ENCODE peak calls at places on chromosomes 3 and 15, in seven cellular contexts. One of them, this sample, is unnamed.

GRCh38 chr3:28840976-28841376 is 439.9 kb upstream of the RBMS3 start:
- DNase-seq in activated naive CD4-positive, alpha-beta T cell treated with anti-CD3 and anti-CD28 coated beads, Interleukin-2, amount 10 ng/mL, durations not matched to agents 7 days and 5 days: no peak
- DNase-seq in HEK293T: no peak
- DNase-seq in astrocyte of the spinal cord: no peak
- DNase-seq in activated CD8-positive, alpha-beta memory T cell treated with anti-CD3 and anti-CD28 coated beads for 1 hour: no peak
- DNase-seq in NCI-H748 treated with DMSO at 0.1 percent for 48 hours: no peak
- DNase-seq in brain microvascular endothelial cell: no peak
- DNase-seq in this sample: peak

GRCh38 chr3:18593231-18593630 is 168.1 kb upstream of the SATB1 start:
- DNase-seq in activated naive CD4-positive, alpha-beta T cell treated with anti-CD3 and anti-CD28 coated beads, Interleukin-2, amount 10 ng/mL, durations not matched to agents 7 days and 5 days: no peak
- DNase-seq in HEK293T: no peak
- DNase-seq in astrocyte of the spinal cord: no peak
- DNase-seq in activated CD8-positive, alpha-beta memory T cell treated with anti-CD3 and anti-CD28 coated beads for 1 hour: no peak
- DNase-seq in NCI-H748 treated with DMSO at 0.1 percent for 48 hours: no peak
- DNase-seq in brain microvascular endothelial cell: no peak
- DNase-seq in this sample: no peak

GRCh38 chr3:186225603-186226002 is 116.7 kb upstream of the ETV5 start:
- DNase-seq in activated naive CD4-positive, alpha-beta T cell treated with anti-CD3 and anti-CD28 coated beads, Interleukin-2, amount 10 ng/mL, durations not matched to agents 7 days and 5 days: no peak
- DNase-seq in HEK293T: no peak
- DNase-seq in astrocyte of the spinal cord: no peak
- DNase-seq in activated CD8-positive, alpha-beta memory T cell treated with anti-CD3 and anti-CD28 coated beads for 1 hour: no peak
- DNase-seq in NCI-H748 treated with DMSO at 0.1 percent for 48 hours: no peak
- DNase-seq in brain microvascular endothelial cell: no peak
- DNase-seq in this sample: no peak

GRCh38 chr3:130658666-130659065 is 88.0 kb downstream of the PIK3R4 start:
- DNase-seq in activated naive CD4-positive, alpha-beta T cell treated with anti-CD3 and anti-CD28 coated beads, Interleukin-2, amount 10 ng/mL, durations not matched to agents 7 days and 5 days: no peak
- DNase-seq in HEK293T: peak
- DNase-seq in astrocyte of the spinal cord: peak
- DNase-seq in activated CD8-positive, alpha-beta memory T cell treated with anti-CD3 and anti-CD28 coated beads for 1 hour: no peak
- DNase-seq in NCI-H748 treated with DMSO at 0.1 percent for 48 hours: no peak
- DNase-seq in brain microvascular endothelial cell: no peak
- DNase-seq in this sample: no peak

GRCh38 chr3:24254649-24255048 is 240.0 kb downstream of the THRB start:
- DNase-seq in activated naive CD4-positive, alpha-beta T cell treated with anti-CD3 and anti-CD28 coated beads, Interleukin-2, amount 10 ng/mL, durations not matched to agents 7 days and 5 days: no peak
- DNase-seq in HEK293T: no peak
- DNase-seq in astrocyte of the spinal cord: peak
- DNase-seq in activated CD8-positive, alpha-beta memory T cell treated with anti-CD3 and anti-CD28 coated beads for 1 hour: no peak
- DNase-seq in NCI-H748 treated with DMSO at 0.1 percent for 48 hours: no peak
- DNase-seq in brain microvascular endothelial cell: peak
- DNase-seq in this sample: no peak

GRCh38 chr3:52245322-52246263 is at the start of gene PPM1M:
- DNase-seq in activated naive CD4-positive, alpha-beta T cell treated with anti-CD3 and anti-CD28 coated beads, Interleukin-2, amount 10 ng/mL, durations not matched to agents 7 days and 5 days: peak
- DNase-seq in HEK293T: peak
- DNase-seq in astrocyte of the spinal cord: peak
- DNase-seq in activated CD8-positive, alpha-beta memory T cell treated with anti-CD3 and anti-CD28 coated beads for 1 hour: peak
- DNase-seq in NCI-H748 treated with DMSO at 0.1 percent for 48 hours: no peak
- DNase-seq in brain microvascular endothelial cell: no peak
- DNase-seq in this sample: peak

GRCh38 chr3:183808355-183808754 is 17.0 kb downstream of the MAP6D1 start:
- DNase-seq in activated naive CD4-positive, alpha-beta T cell treated with anti-CD3 and anti-CD28 coated beads, Interleukin-2, amount 10 ng/mL, durations not matched to agents 7 days and 5 days: no peak
- DNase-seq in HEK293T: no peak
- DNase-seq in astrocyte of the spinal cord: no peak
- DNase-seq in activated CD8-positive, alpha-beta memory T cell treated with anti-CD3 and anti-CD28 coated beads for 1 hour: no peak
- DNase-seq in NCI-H748 treated with DMSO at 0.1 percent for 48 hours: no peak
- DNase-seq in brain microvascular endothelial cell: no peak
- DNase-seq in this sample: no peak

GRCh38 chr3:58271901-58272501 is 34.0 kb upstream of the RPP14 start:
- DNase-seq in activated naive CD4-positive, alpha-beta T cell treated with anti-CD3 and anti-CD28 coated beads, Interleukin-2, amount 10 ng/mL, durations not matched to agents 7 days and 5 days: no peak
- DNase-seq in HEK293T: no peak
- DNase-seq in astrocyte of the spinal cord: peak
- DNase-seq in activated CD8-positive, alpha-beta memory T cell treated with anti-CD3 and anti-CD28 coated beads for 1 hour: no peak
- DNase-seq in NCI-H748 treated with DMSO at 0.1 percent for 48 hours: no peak
- DNase-seq in brain microvascular endothelial cell: peak
- DNase-seq in this sample: no peak

GRCh38 chr15:74770211-74770892 is 11.5 kb upstream of the CSK start:
- DNase-seq in activated naive CD4-positive, alpha-beta T cell treated with anti-CD3 and anti-CD28 coated beads, Interleukin-2, amount 10 ng/mL, durations not matched to agents 7 days and 5 days: no peak
- DNase-seq in HEK293T: no peak
- DNase-seq in astrocyte of the spinal cord: no peak
- DNase-seq in activated CD8-positive, alpha-beta memory T cell treated with anti-CD3 and anti-CD28 coated beads for 1 hour: no peak
- DNase-seq in NCI-H748 treated with DMSO at 0.1 percent for 48 hours: no peak
- DNase-seq in brain microvascular endothelial cell: no peak
- DNase-seq in this sample: no peak

GRCh38 chr15:96583671-96584070 is 253.2 kb downstream of the NR2F2 start:
- DNase-seq in activated naive CD4-positive, alpha-beta T cell treated with anti-CD3 and anti-CD28 coated beads, Interleukin-2, amount 10 ng/mL, durations not matched to agents 7 days and 5 days: no peak
- DNase-seq in HEK293T: no peak
- DNase-seq in astrocyte of the spinal cord: no peak
- DNase-seq in activated CD8-positive, alpha-beta memory T cell treated with anti-CD3 and anti-CD28 coated beads for 1 hour: no peak
- DNase-seq in NCI-H748 treated with DMSO at 0.1 percent for 48 hours: no peak
- DNase-seq in brain microvascular endothelial cell: no peak
- DNase-seq in this sample: no peak

GRCh38 chr3:196569003-196569516 is 600 bp downstream of the FBXO45 start:
- DNase-seq in activated naive CD4-positive, alpha-beta T cell treated with anti-CD3 and anti-CD28 coated beads, Interleukin-2, amount 10 ng/mL, durations not matched to agents 7 days and 5 days: peak
- DNase-seq in HEK293T: peak
- DNase-seq in astrocyte of the spinal cord: peak
- DNase-seq in activated CD8-positive, alpha-beta memory T cell treated with anti-CD3 and anti-CD28 coated beads for 1 hour: peak
- DNase-seq in NCI-H748 treated with DMSO at 0.1 percent for 48 hours: no peak
- DNase-seq in brain microvascular endothelial cell: peak
- DNase-seq in this sample: peak

GRCh38 chr15:99986297-99987118 is 253.3 kb upstream of the LYSMD4 start:
- DNase-seq in activated naive CD4-positive, alpha-beta T cell treated with anti-CD3 and anti-CD28 coated beads, Interleukin-2, amount 10 ng/mL, durations not matched to agents 7 days and 5 days: no peak
- DNase-seq in HEK293T: no peak
- DNase-seq in astrocyte of the spinal cord: no peak
- DNase-seq in activated CD8-positive, alpha-beta memory T cell treated with anti-CD3 and anti-CD28 coated beads for 1 hour: no peak
- DNase-seq in NCI-H748 treated with DMSO at 0.1 percent for 48 hours: no peak
- DNase-seq in brain microvascular endothelial cell: no peak
- DNase-seq in this sample: no peak

GRCh38 chr15:38883987-38884386 is 319.4 kb upstream of the RASGRP1 start:
- DNase-seq in activated naive CD4-positive, alpha-beta T cell treated with anti-CD3 and anti-CD28 coated beads, Interleukin-2, amount 10 ng/mL, durations not matched to agents 7 days and 5 days: no peak
- DNase-seq in HEK293T: no peak
- DNase-seq in astrocyte of the spinal cord: peak
- DNase-seq in activated CD8-positive, alpha-beta memory T cell treated with anti-CD3 and anti-CD28 coated beads for 1 hour: no peak
- DNase-seq in NCI-H748 treated with DMSO at 0.1 percent for 48 hours: no peak
- DNase-seq in brain microvascular endothelial cell: peak
- DNase-seq in this sample: no peak

GRCh38 chr15:88905576-88905975 is 7.6 kb downstream of the MFGE8 start:
- DNase-seq in activated naive CD4-positive, alpha-beta T cell treated with anti-CD3 and anti-CD28 coated beads, Interleukin-2, amount 10 ng/mL, durations not matched to agents 7 days and 5 days: no peak
- DNase-seq in HEK293T: no peak
- DNase-seq in astrocyte of the spinal cord: no peak
- DNase-seq in activated CD8-positive, alpha-beta memory T cell treated with anti-CD3 and anti-CD28 coated beads for 1 hour: no peak
- DNase-seq in NCI-H748 treated with DMSO at 0.1 percent for 48 hours: no peak
- DNase-seq in brain microvascular endothelial cell: no peak
- DNase-seq in this sample: no peak

GRCh38 chr15:40930430-40931299 is 1.5 kb downstream of the DLL4 start:
- DNase-seq in activated naive CD4-positive, alpha-beta T cell treated with anti-CD3 and anti-CD28 coated beads, Interleukin-2, amount 10 ng/mL, durations not matched to agents 7 days and 5 days: peak
- DNase-seq in HEK293T: peak
- DNase-seq in astrocyte of the spinal cord: no peak
- DNase-seq in activated CD8-positive, alpha-beta memory T cell treated with anti-CD3 and anti-CD28 coated beads for 1 hour: no peak
- DNase-seq in NCI-H748 treated with DMSO at 0.1 percent for 48 hours: peak
- DNase-seq in brain microvascular endothelial cell: no peak
- DNase-seq in this sample: peak

GRCh38 chr3:58999779-59000170 is 50.0 kb downstream of the CFAP20DC start:
- DNase-seq in activated naive CD4-positive, alpha-beta T cell treated with anti-CD3 and anti-CD28 coated beads, Interleukin-2, amount 10 ng/mL, durations not matched to agents 7 days and 5 days: no peak
- DNase-seq in HEK293T: no peak
- DNase-seq in astrocyte of the spinal cord: no peak
- DNase-seq in activated CD8-positive, alpha-beta memory T cell treated with anti-CD3 and anti-CD28 coated beads for 1 hour: no peak
- DNase-seq in NCI-H748 treated with DMSO at 0.1 percent for 48 hours: no peak
- DNase-seq in brain microvascular endothelial cell: no peak
- DNase-seq in this sample: no peak

GRCh38 chr15:49415638-49416037 is 7.4 kb upstream of the FGF7 start:
- DNase-seq in activated naive CD4-positive, alpha-beta T cell treated with anti-CD3 and anti-CD28 coated beads, Interleukin-2, amount 10 ng/mL, durations not matched to agents 7 days and 5 days: no peak
- DNase-seq in HEK293T: no peak
- DNase-seq in astrocyte of the spinal cord: peak
- DNase-seq in activated CD8-positive, alpha-beta memory T cell treated with anti-CD3 and anti-CD28 coated beads for 1 hour: no peak
- DNase-seq in NCI-H748 treated with DMSO at 0.1 percent for 48 hours: no peak
- DNase-seq in brain microvascular endothelial cell: peak
- DNase-seq in this sample: no peak

GRCh38 chr3:169147246-169148008 is 516.1 kb downstream of the MECOM start:
- DNase-seq in activated naive CD4-positive, alpha-beta T cell treated with anti-CD3 and anti-CD28 coated beads, Interleukin-2, amount 10 ng/mL, durations not matched to agents 7 days and 5 days: peak
- DNase-seq in HEK293T: peak
- DNase-seq in astrocyte of the spinal cord: peak
- DNase-seq in activated CD8-positive, alpha-beta memory T cell treated with anti-CD3 and anti-CD28 coated beads for 1 hour: no peak
- DNase-seq in NCI-H748 treated with DMSO at 0.1 percent for 48 hours: peak
- DNase-seq in brain microvascular endothelial cell: peak
- DNase-seq in this sample: peak

GRCh38 chr15:36332301-36332700 is 247.1 kb upstream of the CDIN1 start:
- DNase-seq in activated naive CD4-positive, alpha-beta T cell treated with anti-CD3 and anti-CD28 coated beads, Interleukin-2, amount 10 ng/mL, durations not matched to agents 7 days and 5 days: no peak
- DNase-seq in HEK293T: no peak
- DNase-seq in astrocyte of the spinal cord: peak
- DNase-seq in activated CD8-positive, alpha-beta memory T cell treated with anti-CD3 and anti-CD28 coated beads for 1 hour: no peak
- DNase-seq in NCI-H748 treated with DMSO at 0.1 percent for 48 hours: no peak
- DNase-seq in brain microvascular endothelial cell: peak
- DNase-seq in this sample: no peak

GRCh38 chr15:49439678-49440375 is 16.8 kb downstream of the FGF7 start:
- DNase-seq in activated naive CD4-positive, alpha-beta T cell treated with anti-CD3 and anti-CD28 coated beads, Interleukin-2, amount 10 ng/mL, durations not matched to agents 7 days and 5 days: no peak
- DNase-seq in HEK293T: no peak
- DNase-seq in astrocyte of the spinal cord: peak
- DNase-seq in activated CD8-positive, alpha-beta memory T cell treated with anti-CD3 and anti-CD28 coated beads for 1 hour: no peak
- DNase-seq in NCI-H748 treated with DMSO at 0.1 percent for 48 hours: no peak
- DNase-seq in brain microvascular endothelial cell: no peak
- DNase-seq in this sample: no peak

GRCh38 chr3:4290272-4290893 is 12.8 kb upstream of the SETMAR start:
- DNase-seq in activated naive CD4-positive, alpha-beta T cell treated with anti-CD3 and anti-CD28 coated beads, Interleukin-2, amount 10 ng/mL, durations not matched to agents 7 days and 5 days: peak
- DNase-seq in HEK293T: peak
- DNase-seq in astrocyte of the spinal cord: peak
- DNase-seq in activated CD8-positive, alpha-beta memory T cell treated with anti-CD3 and anti-CD28 coated beads for 1 hour: no peak
- DNase-seq in NCI-H748 treated with DMSO at 0.1 percent for 48 hours: peak
- DNase-seq in brain microvascular endothelial cell: peak
- DNase-seq in this sample: no peak

GRCh38 chr3:196650740-196651311 is 11.3 kb downstream of the NRROS start:
- DNase-seq in activated naive CD4-positive, alpha-beta T cell treated with anti-CD3 and anti-CD28 coated beads, Interleukin-2, amount 10 ng/mL, durations not matched to agents 7 days and 5 days: no peak
- DNase-seq in HEK293T: no peak
- DNase-seq in astrocyte of the spinal cord: peak
- DNase-seq in activated CD8-positive, alpha-beta memory T cell treated with anti-CD3 and anti-CD28 coated beads for 1 hour: no peak
- DNase-seq in NCI-H748 treated with DMSO at 0.1 percent for 48 hours: no peak
- DNase-seq in brain microvascular endothelial cell: peak
- DNase-seq in this sample: no peak

GRCh38 chr15:68638953-68639500 is 60.2 kb downstream of the CORO2B start:
- DNase-seq in activated naive CD4-positive, alpha-beta T cell treated with anti-CD3 and anti-CD28 coated beads, Interleukin-2, amount 10 ng/mL, durations not matched to agents 7 days and 5 days: no peak
- DNase-seq in HEK293T: no peak
- DNase-seq in astrocyte of the spinal cord: peak
- DNase-seq in activated CD8-positive, alpha-beta memory T cell treated with anti-CD3 and anti-CD28 coated beads for 1 hour: no peak
- DNase-seq in NCI-H748 treated with DMSO at 0.1 percent for 48 hours: no peak
- DNase-seq in brain microvascular endothelial cell: peak
- DNase-seq in this sample: no peak

GRCh38 chr3:188212308-188212969 is 58.5 kb downstream of the LPP start:
- DNase-seq in activated naive CD4-positive, alpha-beta T cell treated with anti-CD3 and anti-CD28 coated beads, Interleukin-2, amount 10 ng/mL, durations not matched to agents 7 days and 5 days: no peak
- DNase-seq in HEK293T: no peak
- DNase-seq in astrocyte of the spinal cord: peak
- DNase-seq in activated CD8-positive, alpha-beta memory T cell treated with anti-CD3 and anti-CD28 coated beads for 1 hour: no peak
- DNase-seq in NCI-H748 treated with DMSO at 0.1 percent for 48 hours: no peak
- DNase-seq in brain microvascular endothelial cell: no peak
- DNase-seq in this sample: no peak